ENCODE peak calls at places on chromosome 21, in six cellular contexts. Y is A549, Z is RWPE1, W is germinal center, J is ELR, B is NCI-H1092 treated with DMSO at 0.1 percent for 48 hours. G is an unnamed sample.
A peak's percentile ranks its signal among the peaks of the same experiment; 100 is the strongest.

GRCh38 chr21:45873866-45874265 is 107.7 kb upstream of the COL6A1 start:
- DNase-seq in Z (no peak), W (no peak), Y (no peak), J (no peak), B (no peak), G (no peak)

GRCh38 chr21:37017951-37018679 is 11.6 kb downstream of the RIPPLY3 start:
- DNase-seq in Z (no peak), Y (no peak), B (no peak), W (no peak), J (no peak), G (no peak)

GRCh38 chr21:26753822-26754221 is 91.4 kb downstream of the ADAMTS1 start:
- DNase-seq in Y (no peak), J (no peak), Z (no peak), W (no peak), B (no peak), G (no peak)

GRCh38 chr21:35940074-35940927 is 120.0 kb downstream of the SETD4 start:
- DNase-seq in Z (peak; percentile 51), Y (peak; percentile 61), J (peak; percentile 77), B (peak; percentile 91), W (no peak), G (no peak)

GRCh38 chr21:35882791-35883240 is 177.5 kb downstream of the SETD4 start:
- DNase-seq in J (no peak), W (no peak), Z (no peak), Y (no peak), B (no peak), G (no peak)

GRCh38 chr21:38661296-38662223 is 144.2 kb upstream of the ETS2 start:
- DNase-seq in Y (peak; percentile 4), J (peak; percentile 41), Z (no peak), W (no peak), B (no peak), G (peak; percentile 89)

GRCh38 chr21:44304846-44305245 is 5.0 kb downstream of the PFKL start:
- DNase-seq in Z (peak; percentile 48), B (peak; percentile 33), W (peak; percentile 66), Y (peak; percentile 39), J (peak; percentile 55), G (peak; percentile 97)

GRCh38 chr21:44756416-44757185 is 45.0 kb downstream of the UBE2G2 start:
- DNase-seq in B (no peak), J (peak; percentile 32), Z (no peak), W (no peak), Y (no peak), G (no peak)

GRCh38 chr21:37006521-37007291 is at the start of gene RIPPLY3:
- DNase-seq in J (peak; percentile 37), W (peak; percentile 16), Z (no peak), Y (peak; percentile 29), B (peak; percentile 35), G (peak; percentile 81)

GRCh38 chr21:15480160-15480559 is 249.6 kb upstream of the USP25 start:
- DNase-seq in J (no peak), W (no peak), Z (no peak), B (no peak), Y (no peak), G (no peak)

GRCh38 chr21:41142051-41142795 is 25.7 kb upstream of the BACE2 start:
- DNase-seq in Z (peak; percentile 88), B (peak; percentile 50), W (no peak), Y (peak; percentile 5), J (no peak), G (peak; percentile 90)

GRCh38 chr21:45109831-45110492 is 35.6 kb downstream of the ADARB1 start:
- DNase-seq in W (peak; percentile 79), Y (no peak), Z (no peak), J (no peak), B (no peak), G (peak; percentile 81)

G was measured in osteoblast.